ENCODE peak calls at places on chromosomes 6 and 20, in nine cellular contexts. T is GM12878, Q is transverse colon, M is A549, Y is stomach, R is esophagus muscularis mucosa, E is tibial nerve, A is HepG2, N is K562. X is an unnamed sample.

GRCh38 chr20:61900376-61901293 is 165.0 kb downstream of the TAF4 start:
- DNase-seq in T (no peak), Q (no peak), M (no peak), Y (no peak), R (no peak), E (no peak), A (peak), N (no peak), X (peak)

GRCh38 chr6:33742092-33742491 is 4.6 kb downstream of the IP6K3 start:
- DNase-seq in T (no peak), Q (no peak), M (no peak), Y (no peak), R (no peak), E (no peak), A (no peak), N (peak), X (no peak)

GRCh38 chr6:100801036-100801435 is 80.1 kb downstream of the ASCC3 start:
- DNase-seq in T (no peak), Q (no peak), M (no peak), Y (no peak), R (no peak), E (no peak), A (no peak), N (no peak), X (no peak)

GRCh38 chr20:46545077-46545826 is 5.2 kb downstream of the OCSTAMP start:
- DNase-seq in T (no peak), Q (no peak), M (no peak), Y (no peak), R (no peak), E (no peak), A (no peak), N (no peak), X (no peak)

GRCh38 chr6:101397199-101397598 is 3.7 kb downstream of the GRIK2 start:
- DNase-seq in T (no peak), Q (no peak), M (peak), Y (no peak), R (no peak), E (no peak), A (peak), N (peak), X (no peak)

GRCh38 chr6:37141291-37142046 is 28.5 kb upstream of the PIM1 start:
- DNase-seq in T (no peak), Q (no peak), M (no peak), Y (no peak), R (no peak), E (no peak), A (no peak), N (no peak), X (no peak)

GRCh38 chr6:113719545-113719944 is 137.6 kb upstream of the MARCKS start:
- DNase-seq in T (no peak), Q (no peak), M (peak), Y (no peak), R (no peak), E (no peak), A (no peak), N (no peak), X (no peak)

GRCh38 chr6:80183019-80183418 is 76.5 kb downstream of the BCKDHB start:
- DNase-seq in T (no peak), Q (no peak), M (no peak), Y (no peak), R (no peak), E (no peak), A (no peak), N (no peak), X (no peak)

GRCh38 chr20:10777713-10778112 is 103.9 kb upstream of the JAG1 start:
- DNase-seq in T (no peak), Q (no peak), M (no peak), Y (no peak), R (peak), E (no peak), A (no peak), N (no peak), X (no peak)

GRCh38 chr6:145276746-145277145 is 458.6 kb downstream of the EPM2A start:
- DNase-seq in T (no peak), Q (no peak), M (no peak), Y (no peak), R (no peak), E (no peak), A (no peak), N (no peak), X (no peak)

GRCh38 chr20:44810391-44811149 is at the start of gene RIMS4:
- DNase-seq in T (no peak), Q (no peak), M (no peak), Y (no peak), R (no peak), E (no peak), A (no peak), N (no peak), X (no peak)

GRCh38 chr20:37244572-37244957 is 17.0 kb downstream of the GHRH start:
- DNase-seq in T (no peak), Q (no peak), M (no peak), Y (no peak), R (no peak), E (no peak), A (no peak), N (no peak), X (no peak)

GRCh38 chr6:42724825-42725224 is 2.4 kb upstream of the PRPH2 start:
- DNase-seq in T (no peak), Q (no peak), M (no peak), Y (no peak), R (no peak), E (no peak), A (no peak), N (no peak), X (no peak)

GRCh38 chr6:53985361-53985760 is 125.9 kb upstream of the MLIP start:
- DNase-seq in T (no peak), Q (no peak), M (no peak), Y (no peak), R (no peak), E (no peak), A (no peak), N (no peak), X (no peak)

GRCh38 chr6:44012078-44012493 is 115.2 kb downstream of the MRPL14 start:
- DNase-seq in T (no peak), Q (no peak), M (peak), Y (no peak), R (no peak), E (no peak), A (no peak), N (no peak), X (no peak)

GRCh38 chr6:117345292-117345610 is 79.9 kb downstream of the VGLL2 start:
- DNase-seq in T (no peak), Q (no peak), M (no peak), Y (no peak), R (no peak), E (no peak), A (no peak), N (no peak), X (no peak)
- TF ChIP-seq EP300 in T (no peak), Q (no peak), M (no peak), Y (no peak), R (no peak), E (no peak), A (no peak), N (no peak), X (no peak)

GRCh38 chr6:26536571-26537159 is 1.5 kb upstream of the HMGN4 start:
- DNase-seq in T (no peak), Q (peak), M (peak), Y (no peak), R (no peak), E (no peak), A (peak), N (no peak), X (peak)
- TF ChIP-seq EP300 in T (no peak), Q (no peak), M (no peak), Y (no peak), R (no peak), E (no peak), A (no peak), N (no peak), X (no peak)

GRCh38 chr20:8938532-8938931 is 130.4 kb upstream of the PLCB4 start:
- DNase-seq in T (no peak), Q (no peak), M (no peak), Y (no peak), R (no peak), E (no peak), A (no peak), N (no peak), X (no peak)
- TF ChIP-seq EP300 in T (no peak), Q (no peak), M (no peak), Y (no peak), R (no peak), E (no peak), A (no peak), N (no peak), X (no peak)

GRCh38 chr20:263701-264100 is 6.2 kb downstream of the DEFB132 start:
- DNase-seq in T (no peak), Q (no peak), M (no peak), Y (no peak), R (no peak), E (no peak), A (no peak), N (no peak), X (no peak)

GRCh38 chr20:270517-270916 is 13.0 kb downstream of the DEFB132 start:
- DNase-seq in T (no peak), Q (no peak), M (no peak), Y (no peak), R (no peak), E (no peak), A (no peak), N (no peak), X (no peak)

GRCh38 chr20:266213-266603 is 8.7 kb downstream of the DEFB132 start:
- DNase-seq in T (no peak), Q (no peak), M (no peak), Y (no peak), R (no peak), E (no peak), A (no peak), N (no peak), X (no peak)

GRCh38 chr20:271069-271468 is 13.5 kb downstream of the DEFB132 start:
- DNase-seq in T (no peak), Q (no peak), M (no peak), Y (no peak), R (no peak), E (no peak), A (no peak), N (no peak), X (no peak)

DNA sequence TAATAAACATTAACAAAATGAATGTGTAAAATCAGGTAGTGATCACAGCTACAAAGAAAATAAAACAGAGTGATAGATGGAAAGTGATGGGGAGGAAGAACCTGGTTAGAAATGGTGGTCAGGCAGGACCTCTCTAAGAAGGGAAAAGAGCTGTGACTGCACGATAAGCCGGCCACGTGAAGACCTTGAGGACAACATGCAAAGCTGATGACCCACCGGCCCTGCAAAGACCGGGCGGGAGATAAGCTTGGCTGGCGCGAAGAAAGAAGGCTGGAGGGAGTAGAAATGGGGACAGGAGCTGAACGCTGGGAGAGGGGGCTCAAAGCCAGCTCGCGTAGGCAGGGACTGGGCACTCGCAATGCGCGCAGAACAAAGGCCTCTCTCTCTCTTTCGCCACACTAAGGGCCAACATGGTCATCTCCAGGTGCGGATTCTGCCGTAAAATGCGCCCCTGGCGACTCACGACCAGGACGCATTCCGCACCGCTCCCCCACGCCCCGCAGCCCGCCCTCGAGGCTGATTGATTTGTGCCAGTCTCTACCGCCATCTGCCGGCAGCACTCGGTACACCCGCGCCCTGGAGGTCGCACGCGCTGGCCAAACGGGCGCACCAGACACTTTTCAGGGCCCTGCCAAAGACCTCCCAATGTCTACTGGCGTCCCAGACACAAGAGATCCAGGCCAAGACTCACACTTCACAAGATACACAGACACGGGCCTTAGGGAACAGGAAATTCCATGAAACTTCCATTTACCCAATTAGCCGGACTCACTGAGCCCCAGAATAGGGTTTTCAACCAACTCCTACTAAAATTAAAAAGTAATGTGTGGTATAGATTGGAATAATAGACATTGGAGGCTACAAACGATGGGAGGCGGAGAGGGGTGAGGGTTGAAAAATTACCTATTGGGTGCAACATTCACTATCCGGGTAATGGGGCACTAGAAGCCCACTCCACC is 9.4 kb downstream of the DEFB132 start:
- DNase-seq in T (peak), Q (peak), M (peak), Y (peak), R (peak), E (peak), A (peak), N (peak), X (peak)
- TF ChIP-seq EP300 in T (no peak), Q (no peak), M (no peak), Y (no peak), R (no peak), E (no peak), A (no peak), N (peak), X (no peak)

GRCh38 chr6:41428402-41428994 is 93.1 kb downstream of the NCR2 start:
- DNase-seq in T (no peak), Q (peak), M (no peak), Y (peak), R (no peak), E (peak), A (no peak), N (no peak), X (peak)
- TF ChIP-seq EP300 in T (no peak), Q (no peak), M (no peak), Y (no peak), R (no peak), E (no peak), A (no peak), N (no peak), X (no peak)

GRCh38 chr20:32559753-32560380 is 25.3 kb downstream of the NOL4L start:
- DNase-seq in T (no peak), Q (no peak), M (no peak), Y (no peak), R (no peak), E (no peak), A (no peak), N (no peak), X (no peak)
- TF ChIP-seq EP300 in T (no peak), Q (no peak), M (no peak), Y (no peak), R (no peak), E (no peak), A (no peak), N (no peak), X (no peak)

DNA sequence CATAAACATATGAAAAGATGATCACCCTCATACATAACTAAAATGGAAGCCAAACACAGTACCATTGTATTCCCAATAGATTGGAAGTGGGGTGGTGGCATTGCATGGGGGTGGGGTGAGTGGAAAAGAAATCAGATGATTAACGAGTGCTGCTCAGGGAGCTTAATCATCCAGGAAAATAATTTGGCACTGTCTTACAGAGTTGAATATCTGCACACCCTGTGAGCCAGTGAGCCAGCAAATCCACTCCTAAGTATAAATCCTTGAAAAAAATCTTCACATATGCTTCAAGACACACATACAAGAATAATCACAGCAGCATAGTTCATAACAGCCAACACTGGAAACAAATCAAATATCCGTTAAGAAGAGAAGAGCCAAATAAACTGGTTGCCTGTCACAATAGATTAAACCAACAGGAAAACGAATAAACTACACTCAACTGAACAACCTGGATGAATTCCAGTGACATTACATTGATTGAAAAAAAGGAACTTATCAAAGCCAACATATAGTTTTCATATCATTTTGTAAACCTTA is 62.8 kb downstream of the SAMD3 start:
- DNase-seq in T (no peak), Q (no peak), M (no peak), Y (no peak), R (no peak), E (no peak), A (no peak), N (no peak), X (no peak)
- TF ChIP-seq EP300 in T (no peak), Q (no peak), M (no peak), Y (no peak), R (no peak), E (no peak), A (no peak), N (no peak), X (no peak)